ENCODE peak calls at places on chromosomes 11 and 22, in nine cellular contexts. X, O, V, Q, D, N, K, Y and C are unnamed samples.

GRCh38 chr22:19645391-19645790 is 68.9 kb upstream of the SEPTIN5 start:
- DNase-seq in D (no peak), Q (no peak), K (no peak), V (no peak), X (no peak), O (no peak), Y (no peak), N (no peak), C (no peak)

GRCh38 chr22:29359469-29359868 is 28.9 kb downstream of the AP1B1 start:
- DNase-seq in N (no peak), Q (peak), O (peak), V (no peak), D (peak), Y (peak), X (peak), K (peak), C (no peak)

GRCh38 chr11:1832181-1832988 is 2.4 kb upstream of the SYT8 start:
- DNase-seq in O (peak), K (peak), Y (no peak), X (no peak), D (no peak), Q (peak), N (no peak), V (no peak), C (peak)

GRCh38 chr11:134945993-134946392 is 534.0 kb upstream of the B3GAT1 start:
- DNase-seq in D (no peak), X (no peak), N (no peak), K (no peak), Q (no peak), V (no peak), O (no peak), Y (no peak), C (no peak)

GRCh38 chr22:41415554-41415953 is 31.0 kb downstream of the TOB2 start:
- DNase-seq in X (no peak), K (no peak), D (no peak), O (no peak), Y (no peak), V (no peak), Q (no peak), N (no peak), C (no peak)

GRCh38 chr11:2590951-2591754 is 108.6 kb downstream of the KCNQ1OT1 start:
- DNase-seq in X (no peak), D (no peak), N (no peak), V (no peak), O (no peak), Q (no peak), K (no peak), Y (no peak), C (peak)

GRCh38 chr11:64208796-64209562 is 2.5 kb downstream of the FERMT3 start:
- DNase-seq in X (no peak), O (no peak), K (no peak), Y (no peak), V (no peak), D (no peak), N (no peak), Q (no peak), C (no peak)

GRCh38 chr11:125750629-125751028 is 4.5 kb downstream of the PATE1 start:
- DNase-seq in Q (no peak), N (no peak), X (no peak), V (no peak), O (no peak), Y (no peak), K (no peak), D (no peak), C (no peak)

GRCh38 chr11:111526501-111526900 is 11.9 kb downstream of the HOATZ start:
- DNase-seq in V (peak), Y (peak), D (no peak), N (no peak), O (no peak), K (peak), Q (no peak), X (peak), C (no peak)

GRCh38 chr11:19241260-19242183 is 777 bp upstream of the E2F8 start:
- DNase-seq in D (no peak), K (peak), N (no peak), Y (no peak), O (peak), X (no peak), V (no peak), Q (peak), C (peak)

GRCh38 chr11:111941963-111942362 is 4.8 kb downstream of the DIXDC1 start:
- DNase-seq in N (no peak), V (no peak), O (no peak), X (no peak), D (no peak), Q (no peak), Y (no peak), K (no peak), C (no peak)

GRCh38 chr22:32522237-32522636 is 47.6 kb downstream of the FBXO7 start:
- DNase-seq in N (no peak), O (no peak), X (no peak), Y (no peak), Q (no peak), K (no peak), D (no peak), V (no peak), C (no peak)

GRCh38 chr11:65116370-65117205 is 913 bp downstream of the ZNHIT2 start:
- DNase-seq in D (no peak), Q (peak), Y (no peak), O (peak), K (peak), N (no peak), V (no peak), X (no peak), C (no peak)

GRCh38 chr11:86983071-86983488 is 27.9 kb upstream of the FZD4 start:
- DNase-seq in N (no peak), K (no peak), D (no peak), X (no peak), V (no peak), O (no peak), Q (no peak), Y (no peak), C (no peak)

GRCh38 chr11:87265132-87265531 is 227.4 kb downstream of the TMEM135 start:
- DNase-seq in X (no peak), N (no peak), V (no peak), K (peak), D (peak), O (no peak), Y (no peak), Q (no peak), C (no peak)

GRCh38 chr22:21593406-21594232 is 26.1 kb downstream of the UBE2L3 start:
- DNase-seq in Q (peak), O (peak), X (no peak), V (no peak), N (no peak), Y (no peak), D (no peak), K (peak), C (no peak)